ENCODE peak calls at places on chromosomes 16 and 17, in nine cellular contexts. Q, P, K, M, A, I, O, U and R are unnamed samples.

GRCh38 chr16:303760-304505 is 21.0 kb downstream of the PDIA2 start:
- DNase-seq in M (no peak), U (no peak), Q (no peak), A (no peak), I (no peak), P (no peak), O (no peak), K (no peak), R (no peak)

GRCh38 chr17:19012171-19013080 is 7.9 kb upstream of the FAM83G start:
- DNase-seq in K (no peak), O (no peak), Q (no peak), P (peak; percentile 35), A (no peak), I (no peak), U (no peak), M (no peak), R (no peak)

GRCh38 chr17:56785997-56786680 is 47.6 kb downstream of the C17orf67 start:
- DNase-seq in M (no peak), I (no peak), K (no peak), A (no peak), U (no peak), O (no peak), Q (no peak), P (no peak), R (no peak)

GRCh38 chr17:65170839-65171238 is 33.7 kb downstream of the RGS9 start:
- DNase-seq in K (peak; percentile 4), A (no peak), O (peak; percentile 55), I (no peak), M (no peak), Q (no peak), P (peak; percentile 60), U (no peak), R (no peak)

GRCh38 chr16:66950971-66951790 is 9.9 kb upstream of the CES3 start:
- DNase-seq in Q (no peak), U (peak; percentile 73), O (peak; percentile 8), A (no peak), P (no peak), K (no peak), I (no peak), M (no peak), R (no peak)

GRCh38 chr17:82977586-82977985 is 101.8 kb upstream of the METRNL start:
- DNase-seq in M (no peak), I (no peak), A (no peak), U (no peak), O (no peak), Q (no peak), K (no peak), P (no peak), R (no peak)

GRCh38 chr17:33233855-33234228 is 59.3 kb downstream of the ASIC2 start:
- DNase-seq in Q (no peak), O (no peak), P (no peak), U (no peak), M (peak; percentile 31), I (no peak), K (peak; percentile 8), A (peak; percentile 20), R (no peak)

GRCh38 chr17:72535346-72535745 is 414.5 kb downstream of the SOX9 start:
- DNase-seq in A (no peak), I (no peak), K (no peak), U (no peak), O (no peak), P (no peak), Q (no peak), M (no peak), R (no peak)

GRCh38 chr17:72403713-72404209 is 282.9 kb downstream of the SOX9 start:
- DNase-seq in M (no peak), Q (peak; percentile 87), U (no peak), O (no peak), A (no peak), I (no peak), K (no peak), P (no peak), R (no peak)

GRCh38 chr16:69187891-69188451 is 1.0 kb downstream of the SNTB2 start:
- DNase-seq in A (peak; percentile 48), U (peak; percentile 71), M (peak; percentile 37), P (peak; percentile 71), O (no peak), K (peak; percentile 46), I (peak; percentile 24), Q (no peak), R (peak; percentile 30)

GRCh38 chr17:1649116-1649843 is 386 bp downstream of the RILP start:
- DNase-seq in A (peak; percentile 89), M (peak; percentile 74), O (peak; percentile 88), P (peak; percentile 91), U (peak; percentile 72), I (peak; percentile 60), K (peak; percentile 64), Q (peak; percentile 84), R (peak; percentile 78)

GRCh38 chr16:4103741-4104140 is 12.5 kb downstream of the ADCY9 start:
- DNase-seq in M (no peak), U (no peak), Q (no peak), A (no peak), P (no peak), O (no peak), I (no peak), K (no peak), R (no peak)

GRCh38 chr17:39213852-39214251 is 11.9 kb downstream of the STAC2 start:
- DNase-seq in U (no peak), Q (no peak), A (no peak), P (no peak), I (no peak), O (peak; percentile 22), M (no peak), K (no peak), R (no peak)

GRCh38 chr17:10261098-10261497 is 62.7 kb upstream of the GAS7 start:
- DNase-seq in U (no peak), K (no peak), A (no peak), O (no peak), M (no peak), I (no peak), P (no peak), Q (no peak), R (no peak)

GRCh38 chr17:50346313-50347086 is 574 bp downstream of the XYLT2 start:
- DNase-seq in U (peak; percentile 48), I (no peak), P (peak; percentile 67), K (peak; percentile 21), A (peak; percentile 46), O (no peak), M (no peak), Q (peak; percentile 83), R (peak; percentile 90)

GRCh38 chr17:3963214-3964201 is 729 bp downstream of the ATP2A3 start:
- DNase-seq in U (no peak), M (peak; percentile 57), I (peak; percentile 66), K (no peak), Q (no peak), P (peak; percentile 61), A (no peak), O (no peak), R (no peak)

GRCh38 chr17:73365934-73366623 is 54.3 kb upstream of the CDC42EP4 start:
- DNase-seq in O (no peak), Q (no peak), A (peak; percentile 49), M (no peak), U (peak; percentile 34), I (no peak), K (peak; percentile 32), P (peak; percentile 77), R (no peak)